ENCODE peak calls at places on chromosome 20, in seven cellular contexts. One of them, this sample, is unnamed.

GRCh38 chr20:57396212-57396611 is 5.0 kb downstream of the RBM38 start:
- DNase-seq in CD8-positive, alpha-beta memory T cell: peak
- DNase-seq in Panc1: no peak
- DNase-seq in Daoy: no peak
- DNase-seq in WTC11: no peak
- DNase-seq in HEK293T: no peak
- DNase-seq in NCI-H1417: peak
- DNase-seq in this sample: no peak

GRCh38 chr20:63160641-63161175 is 55.2 kb downstream of the YTHDF1 start:
- DNase-seq in CD8-positive, alpha-beta memory T cell: no peak
- DNase-seq in Panc1: no peak
- DNase-seq in Daoy: no peak
- DNase-seq in WTC11: no peak
- DNase-seq in HEK293T: no peak
- DNase-seq in NCI-H1417: no peak
- DNase-seq in this sample: no peak

GRCh38 chr20:58661298-58662141 is 10.4 kb downstream of the STX16 start:
- DNase-seq in CD8-positive, alpha-beta memory T cell: peak
- DNase-seq in Panc1: no peak
- DNase-seq in Daoy: no peak
- DNase-seq in WTC11: no peak
- DNase-seq in HEK293T: no peak
- DNase-seq in NCI-H1417: no peak
- DNase-seq in this sample: no peak

GRCh38 chr20:36861875-36862801 is 13.8 kb upstream of the TLDC2 start:
- DNase-seq in CD8-positive, alpha-beta memory T cell: no peak
- DNase-seq in Panc1: peak
- DNase-seq in Daoy: peak
- DNase-seq in WTC11: peak
- DNase-seq in HEK293T: no peak
- DNase-seq in NCI-H1417: peak
- DNase-seq in this sample: no peak

GRCh38 chr20:34920055-34920454 is 35.6 kb downstream of the GSS start:
- DNase-seq in CD8-positive, alpha-beta memory T cell: no peak
- DNase-seq in Panc1: no peak
- DNase-seq in Daoy: no peak
- DNase-seq in WTC11: no peak
- DNase-seq in HEK293T: no peak
- DNase-seq in NCI-H1417: no peak
- DNase-seq in this sample: no peak

GRCh38 chr20:35592339-35592960 is 23.2 kb upstream of the SPAG4 start:
- DNase-seq in CD8-positive, alpha-beta memory T cell: no peak
- DNase-seq in Panc1: no peak
- DNase-seq in Daoy: no peak
- DNase-seq in WTC11: no peak
- DNase-seq in HEK293T: no peak
- DNase-seq in NCI-H1417: no peak
- DNase-seq in this sample: no peak

GRCh38 chr20:58702859-58703648 is 10.5 kb downstream of the NPEPL1 start:
- DNase-seq in CD8-positive, alpha-beta memory T cell: no peak
- DNase-seq in Panc1: no peak
- DNase-seq in Daoy: no peak
- DNase-seq in WTC11: peak
- DNase-seq in HEK293T: no peak
- DNase-seq in NCI-H1417: no peak
- DNase-seq in this sample: no peak

GRCh38 chr20:23508896-23509579 is 18.1 kb downstream of the CST8 start:
- DNase-seq in CD8-positive, alpha-beta memory T cell: no peak
- DNase-seq in Panc1: no peak
- DNase-seq in Daoy: no peak
- DNase-seq in WTC11: no peak
- DNase-seq in HEK293T: no peak
- DNase-seq in NCI-H1417: no peak
- DNase-seq in this sample: no peak

GRCh38 chr20:32752458-32753250 is 9.4 kb upstream of the COMMD7 start:
- DNase-seq in CD8-positive, alpha-beta memory T cell: no peak
- DNase-seq in Panc1: no peak
- DNase-seq in Daoy: peak
- DNase-seq in WTC11: no peak
- DNase-seq in HEK293T: no peak
- DNase-seq in NCI-H1417: no peak
- DNase-seq in this sample: no peak

GRCh38 chr20:62155428-62156253 is 12.1 kb downstream of the SS18L1 start:
- DNase-seq in CD8-positive, alpha-beta memory T cell: no peak
- DNase-seq in Panc1: no peak
- DNase-seq in Daoy: peak
- DNase-seq in WTC11: no peak
- DNase-seq in HEK293T: no peak
- DNase-seq in NCI-H1417: no peak
- DNase-seq in this sample: no peak